ENCODE peak calls at places on chromosome 1, in eight cellular contexts. V, P, T, J, X, C, S and I are unnamed samples.

GRCh38 chr1:41393993-41394392 is 32.8 kb downstream of the FOXO6 start:
- DNase-seq in V (no peak), P (no peak), T (no peak), J (no peak), X (no peak), C (no peak), S (no peak), I (no peak)

GRCh38 chr1:54681396-54681795 is 34.3 kb upstream of the TTC4 start:
- DNase-seq in V (no peak), P (peak; percentile 4), T (no peak), J (no peak), X (no peak), C (no peak), S (no peak), I (no peak)

GRCh38 chr1:41486892-41487728 is 2.6 kb upstream of the EDN2 start:
- DNase-seq in V (no peak), P (peak; percentile 59), T (no peak), J (no peak), X (no peak), C (no peak), S (no peak), I (no peak)

GRCh38 chr1:234570741-234571140 is 39.2 kb downstream of the IRF2BP2 start:
- DNase-seq in V (no peak), P (no peak), T (no peak), J (no peak), X (no peak), C (no peak), S (no peak), I (no peak)

GRCh38 chr1:1206376-1207253 is at the start of gene TNFRSF18:
- DNase-seq in V (peak; percentile 7), P (no peak), T (peak; percentile 23), J (peak; percentile 75), X (no peak), C (no peak), S (no peak), I (no peak)

GRCh38 chr1:1157426-1157913 is 16.2 kb upstream of the TTLL10 start:
- DNase-seq in V (peak; percentile 84), P (peak; percentile 79), T (peak; percentile 71), J (peak; percentile 93), X (peak; percentile 70), C (peak; percentile 74), S (peak; percentile 90), I (peak; percentile 28)

GRCh38 chr1:60134706-60135105 is 61.1 kb upstream of the C1orf87 start:
- DNase-seq in V (no peak), P (no peak), T (no peak), J (no peak), X (no peak), C (no peak), S (no peak), I (no peak)

GRCh38 chr1:53182111-53182593 is 14.5 kb upstream of the CPT2 start:
- DNase-seq in V (peak; percentile 67), P (peak; percentile 67), T (peak; percentile 80), J (peak; percentile 92), X (peak; percentile 88), C (peak; percentile 85), S (peak; percentile 65), I (no peak)

GRCh38 chr1:114339379-114339778 is 171.6 kb downstream of the TRIM33 start:
- DNase-seq in V (no peak), P (no peak), T (no peak), J (no peak), X (no peak), C (no peak), S (no peak), I (no peak)

GRCh38 chr1:12244078-12244477 is 14.2 kb downstream of the VPS13D start:
- DNase-seq in V (no peak), P (no peak), T (no peak), J (no peak), X (no peak), C (no peak), S (no peak), I (no peak)

GRCh38 chr1:156924478-156925153 is 4.2 kb downstream of the LRRC71 start:
- DNase-seq in V (no peak), P (no peak), T (no peak), J (no peak), X (no peak), C (no peak), S (no peak), I (no peak)

GRCh38 chr1:234322979-234323378 is 50.3 kb upstream of the COA6 start:
- DNase-seq in V (peak; percentile 12), P (peak; percentile 17), T (peak; percentile 21), J (peak; percentile 37), X (no peak), C (no peak), S (no peak), I (no peak)

GRCh38 chr1:225617956-225618355 is 35.0 kb downstream of the ENAH start:
- DNase-seq in V (no peak), P (no peak), T (no peak), J (no peak), X (no peak), C (no peak), S (no peak), I (no peak)

GRCh38 chr1:175415133-175415712 is 222.6 kb upstream of the KIAA0040 start:
- DNase-seq in V (no peak), P (no peak), T (no peak), J (no peak), X (no peak), C (no peak), S (no peak), I (no peak)

GRCh38 chr1:175413367-175413766 is 220.8 kb upstream of the KIAA0040 start:
- DNase-seq in V (no peak), P (no peak), T (no peak), J (no peak), X (no peak), C (no peak), S (no peak), I (no peak)

GRCh38 chr1:175410560-175410959 is 218.0 kb upstream of the KIAA0040 start:
- DNase-seq in V (no peak), P (no peak), T (no peak), J (no peak), X (no peak), C (no peak), S (no peak), I (no peak)

DNA sequence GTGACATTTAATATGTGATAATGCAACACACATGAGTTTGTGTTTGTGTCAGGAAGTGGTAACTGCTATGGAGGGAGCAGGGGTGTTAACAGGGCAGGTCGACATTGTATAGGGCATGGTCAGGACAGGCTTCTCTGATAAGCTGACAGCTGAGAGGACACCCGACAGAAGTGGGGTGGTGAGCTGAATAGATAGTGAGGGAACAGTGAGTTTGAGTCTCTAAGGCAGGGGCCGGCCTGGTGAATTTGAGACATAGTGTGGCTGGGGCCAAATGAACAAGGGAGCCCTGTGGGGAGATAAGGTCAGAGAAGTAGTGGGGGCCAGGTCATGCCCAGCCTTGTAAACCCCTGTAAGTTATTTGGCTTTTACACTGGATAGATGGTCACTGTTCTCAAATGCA is 217.4 kb upstream of the KIAA0040 start:
- DNase-seq in V (no peak), P (no peak), T (no peak), J (no peak), X (no peak), C (no peak), S (no peak), I (no peak)
- TF ChIP-seq POLR2A in V (no peak), P (no peak), T (no peak), J (no peak), X (no peak), C (no peak), S (no peak), I (no peak)

DNA sequence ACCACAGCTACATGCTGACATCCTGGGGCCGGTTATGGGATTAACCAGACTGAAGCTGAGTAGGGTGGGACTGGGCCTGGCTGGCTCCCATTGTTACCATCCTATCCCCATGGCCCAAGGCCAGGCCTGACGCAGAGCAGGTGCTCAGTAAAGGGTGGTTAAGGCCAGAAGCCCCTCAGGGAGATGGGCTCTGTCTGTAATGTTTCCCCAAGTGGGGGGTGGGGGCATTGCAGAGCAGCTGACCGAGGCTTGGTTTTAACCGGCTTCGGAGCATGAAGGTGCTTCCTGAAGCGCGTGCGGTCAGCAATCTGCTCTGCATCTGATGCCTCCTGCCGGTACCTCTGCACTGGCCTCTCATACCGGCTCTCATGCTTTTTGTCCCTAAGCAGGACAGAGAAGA is 83.4 kb upstream of the ACTL8 start:
- DNase-seq in V (no peak), P (no peak), T (no peak), J (no peak), X (no peak), C (no peak), S (no peak), I (no peak)
- TF ChIP-seq CTCF in V (no peak), P (no peak), T (no peak), J (no peak), X (no peak), C (no peak), S (no peak), I (no peak)

GRCh38 chr1:229471175-229471574 is 37.0 kb downstream of the NUP133 start:
- DNase-seq in V (no peak), P (no peak), T (no peak), J (no peak), X (no peak), C (no peak), S (no peak), I (no peak)

GRCh38 chr1:229474491-229474890 is 33.6 kb downstream of the NUP133 start:
- DNase-seq in V (no peak), P (no peak), T (no peak), J (no peak), X (no peak), C (no peak), S (no peak), I (no peak)

GRCh38 chr1:229464672-229465071 is 30.8 kb upstream of the ACTA1 start:
- DNase-seq in V (no peak), P (no peak), T (no peak), J (no peak), X (no peak), C (no peak), S (no peak), I (no peak)

GRCh38 chr1:229466887-229467286 is 33.0 kb upstream of the ACTA1 start:
- DNase-seq in V (no peak), P (no peak), T (no peak), J (no peak), X (no peak), C (no peak), S (no peak), I (no peak)

DNA sequence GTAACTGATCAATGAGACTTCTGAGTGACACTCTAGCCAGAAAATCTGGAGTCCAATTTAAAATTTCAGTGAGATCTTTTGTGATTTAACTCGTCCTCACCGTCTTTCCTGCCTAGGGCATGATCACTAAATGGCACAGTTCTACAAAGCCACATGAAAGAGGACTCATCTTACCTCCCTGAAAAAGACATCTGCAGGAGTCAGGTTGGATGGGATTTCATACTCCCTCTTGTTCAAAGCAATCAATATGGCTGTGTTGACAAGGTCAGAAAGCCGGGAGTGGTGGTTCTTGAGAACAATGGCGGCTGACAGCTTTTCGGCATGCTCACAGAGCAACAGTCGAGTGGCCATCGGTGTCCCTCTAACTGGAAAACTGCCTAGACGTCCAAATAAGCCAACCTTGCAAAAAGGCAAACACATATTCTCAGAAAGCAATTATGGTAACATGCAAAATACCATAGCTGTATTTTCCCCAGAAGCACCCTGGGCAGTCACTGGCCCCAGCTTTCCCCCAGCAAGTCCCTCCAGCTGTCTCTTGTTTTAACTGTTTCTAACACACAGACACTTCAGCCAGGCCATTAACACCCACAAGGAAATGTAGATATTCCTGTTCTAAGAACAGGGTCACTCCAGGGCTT is 36.6 kb upstream of the ACTA1 start:
- DNase-seq in V (no peak), P (no peak), T (no peak), J (no peak), X (no peak), C (no peak), S (no peak), I (no peak)
- H3K36me3 ChIP-seq in V (peaks cover 58% of the 10 kb centered on the region), P (peaks cover 37% of the 10 kb centered on the region), T (peaks cover 32% of the 10 kb centered on the region), J (peaks cover 24% of the 10 kb centered on the region), X (no peaks in the 10 kb centered on the region), C (no peaks in the 10 kb centered on the region), S (peaks cover 6% of the 10 kb centered on the region), I (peaks cover 6% of the 10 kb centered on the region)

GRCh38 chr1:181430015-181430657 is 53.2 kb upstream of the CACNA1E start:
- DNase-seq in V (no peak), P (no peak), T (no peak), J (no peak), X (no peak), C (no peak), S (no peak), I (no peak)
- TF ChIP-seq POLR2A in V (no peak), P (no peak), T (no peak), J (no peak), X (no peak), C (no peak), S (no peak), I (no peak)